ENCODE peak calls at places on chromosomes 2 and 18, in seven cellular contexts. P is activated CD4-positive, alpha-beta T cell treated with anti-CD3 and anti-CD28 coated beads for 48 hours; J is A549; N is NCI-H748 treated with DMSO at 0.1 percent for 48 hours; R is NCI-H1436; T is nephron progenitor cell; Z is heart right ventricle. U is an unnamed sample.
A peak's percentile ranks its signal among the peaks of the same experiment; 100 is the strongest.

GRCh38 chr2:30232801-30233130 is 1.4 kb downstream of the LBH start:
- DNase-seq in P (peak; percentile 45), J (no peak), N (no peak), R (no peak), T (no peak), Z (no peak), U (no peak)

GRCh38 chr18:45900623-45901022 is 66.5 kb downstream of the EPG5 start:
- DNase-seq in P (no peak), J (no peak), N (no peak), R (no peak), T (no peak), Z (no peak), U (no peak)

GRCh38 chr2:177888581-177888980 is 184.0 kb downstream of the PDE11A start:
- DNase-seq in P (no peak), J (no peak), N (no peak), R (no peak), T (no peak), Z (no peak), U (peak; percentile 48)

GRCh38 chr2:196821195-196821594 is 12.0 kb upstream of the C2orf66 start:
- DNase-seq in P (no peak), J (no peak), N (no peak), R (no peak), T (no peak), Z (no peak), U (no peak)

GRCh38 chr2:204539010-204539385 is 6.3 kb upstream of the PARD3B start:
- DNase-seq in P (no peak), J (no peak), N (no peak), R (no peak), T (no peak), Z (no peak), U (no peak)

GRCh38 chr2:156332452-156333273 is at the start of gene NR4A2:
- DNase-seq in P (peak; percentile 92), J (peak; percentile 93), N (peak; percentile 79), R (peak; percentile 91), T (peak; percentile 78), Z (peak; percentile 91), U (peak; percentile 85)

GRCh38 chr18:24674236-24675004 is 214.0 kb downstream of the HRH4 start:
- DNase-seq in P (peak; percentile 28), J (no peak), N (no peak), R (no peak), T (no peak), Z (no peak), U (no peak)

GRCh38 chr2:29755829-29756228 is 165.6 kb downstream of the ALK start:
- DNase-seq in P (no peak), J (no peak), N (no peak), R (no peak), T (no peak), Z (no peak), U (no peak)

GRCh38 chr2:207239222-207239674 is 73.5 kb upstream of the KLF7 start:
- DNase-seq in P (peak; percentile 69), J (peak; percentile 56), N (no peak), R (no peak), T (no peak), Z (peak; percentile 31), U (peak; percentile 77)

GRCh38 chr2:214550774-214551173 is 139.9 kb downstream of the VWC2L start:
- DNase-seq in P (no peak), J (no peak), N (no peak), R (no peak), T (no peak), Z (no peak), U (no peak)

GRCh38 chr2:223626713-223627112 is 24.6 kb upstream of the SCG2 start:
- DNase-seq in P (no peak), J (no peak), N (no peak), R (no peak), T (no peak), Z (no peak), U (no peak)

GRCh38 chr2:45816273-45816672 is 164.8 kb downstream of the PRKCE start:
- DNase-seq in P (no peak), J (peak; percentile 22), N (no peak), R (no peak), T (no peak), Z (no peak), U (peak; percentile 50)

GRCh38 chr2:127149384-127149783 is 42.4 kb upstream of the BIN1 start:
- DNase-seq in P (no peak), J (peak; percentile 65), N (no peak), R (no peak), T (no peak), Z (no peak), U (no peak)

GRCh38 chr2:127472268-127472667 is 54.0 kb downstream of the IWS1 start:
- DNase-seq in P (no peak), J (no peak), N (no peak), R (no peak), T (no peak), Z (no peak), U (no peak)

GRCh38 chr2:242054881-242055801 is 185.6 kb downstream of the RTP5 start:
- DNase-seq in P (no peak), J (no peak), N (no peak), R (no peak), T (no peak), Z (no peak), U (no peak)

GRCh38 chr2:237727363-237727762 is 71.2 kb upstream of the RBM44 start:
- DNase-seq in P (peak; percentile 31), J (no peak), N (no peak), R (no peak), T (no peak), Z (no peak), U (no peak)

GRCh38 chr2:136384541-136385303 is 266.8 kb upstream of the CXCR4 start:
- DNase-seq in P (peak; percentile 54), J (peak; percentile 33), N (peak; percentile 87), R (peak; percentile 47), T (peak; percentile 37), Z (no peak), U (no peak)